ENCODE peak calls at places on chromosomes 2 and 18, in ten cellular contexts. Q, U, T, J, F, D, Y, W, G and Z are unnamed samples.

GRCh38 chr2:45114221-45114955 is 105.1 kb upstream of the SIX2 start:
- DNase-seq in Q (no peak), U (no peak), T (no peak), J (no peak), F (no peak), D (no peak), Y (no peak), W (no peak), G (no peak), Z (no peak)

GRCh38 chr2:158045362-158045761 is 56.3 kb upstream of the UPP2 start:
- DNase-seq in Q (no peak), U (no peak), T (no peak), J (no peak), F (peak; percentile 18), D (no peak), Y (no peak), W (peak; percentile 68), G (no peak), Z (peak; percentile 15)

GRCh38 chr18:23943903-23944624 is 70.5 kb upstream of the TTC39C start:
- DNase-seq in Q (peak; percentile 42), U (peak; percentile 20), T (no peak), J (no peak), F (no peak), D (no peak), Y (no peak), W (no peak), G (no peak), Z (no peak)

GRCh38 chr2:42010743-42011298 is 37.0 kb upstream of the PKDCC start:
- DNase-seq in Q (peak; percentile 92), U (peak; percentile 72), T (peak; percentile 88), J (peak; percentile 92), F (no peak), D (no peak), Y (no peak), W (no peak), G (no peak), Z (no peak)

GRCh38 chr2:170679607-170680079 is 35.5 kb upstream of the SP5 start:
- DNase-seq in Q (no peak), U (no peak), T (no peak), J (no peak), F (peak; percentile 51), D (no peak), Y (no peak), W (peak; percentile 42), G (no peak), Z (no peak)

GRCh38 chr2:10404324-10405143 is 43.6 kb downstream of the ODC1 start:
- DNase-seq in Q (peak; percentile 32), U (no peak), T (peak; percentile 60), J (peak; percentile 59), F (no peak), D (no peak), Y (no peak), W (no peak), G (no peak), Z (no peak)

GRCh38 chr18:22324191-22325131 is 93.3 kb downstream of the CTAGE1 start:
- DNase-seq in Q (peak; percentile 34), U (no peak), T (peak; percentile 51), J (peak; percentile 61), F (peak; percentile 38), D (no peak), Y (no peak), W (no peak), G (no peak), Z (no peak)

GRCh38 chr2:159129807-159130206 is 156.7 kb downstream of the WDSUB1 start:
- DNase-seq in Q (no peak), U (no peak), T (no peak), J (no peak), F (no peak), D (no peak), Y (no peak), W (no peak), G (no peak), Z (no peak)

GRCh38 chr2:198203306-198203705 is 398.9 kb downstream of the PLCL1 start:
- DNase-seq in Q (no peak), U (no peak), T (no peak), J (no peak), F (no peak), D (no peak), Y (no peak), W (no peak), G (no peak), Z (no peak)

GRCh38 chr2:7777668-7778067 is 860.5 kb downstream of the RNF144A start:
- DNase-seq in Q (no peak), U (no peak), T (no peak), J (no peak), F (no peak), D (no peak), Y (no peak), W (no peak), G (no peak), Z (no peak)

GRCh38 chr2:120589782-120590608 is 145.7 kb upstream of the GLI2 start:
- DNase-seq in Q (peak; percentile 93), U (peak; percentile 54), T (peak; percentile 89), J (peak; percentile 90), F (no peak), D (no peak), Y (no peak), W (peak; percentile 22), G (no peak), Z (no peak)

GRCh38 chr2:224883700-224884099 is 158.6 kb downstream of the DOCK10 start:
- DNase-seq in Q (no peak), U (no peak), T (no peak), J (no peak), F (no peak), D (no peak), Y (no peak), W (no peak), G (no peak), Z (no peak)

GRCh38 chr2:122886479-122887130 is 1131.2 kb downstream of the TSN start:
- DNase-seq in Q (no peak), U (no peak), T (no peak), J (no peak), F (no peak), D (no peak), Y (no peak), W (no peak), G (no peak), Z (no peak)

GRCh38 chr2:20725782-20726181 is 58.8 kb downstream of the GDF7 start:
- DNase-seq in Q (no peak), U (no peak), T (no peak), J (no peak), F (no peak), D (no peak), Y (no peak), W (no peak), G (no peak), Z (no peak)

GRCh38 chr2:37770797-37771196 is 99.4 kb upstream of the CDC42EP3 start:
- DNase-seq in Q (no peak), U (no peak), T (no peak), J (peak; percentile 52), F (no peak), D (no peak), Y (no peak), W (no peak), G (no peak), Z (no peak)

GRCh38 chr2:191881982-191882816 is 35.3 kb upstream of the CAVIN2 start:
- DNase-seq in Q (no peak), U (no peak), T (no peak), J (no peak), F (no peak), D (no peak), Y (no peak), W (peak; percentile 92), G (no peak), Z (no peak)